ENCODE peak calls at places on chromosome 6, in four cellular contexts. Q is cardiac muscle cell, X is foreskin melanocyte, R is WERI-Rb-1. L is an unnamed sample.

GRCh38 chr6:138691595-138692057 is 81.9 kb upstream of the CCDC28A start:
- DNase-seq in R (no peak), X (peak), Q (peak), L (no peak)

GRCh38 chr6:149482542-149483261 is 2.1 kb downstream of the ZC3H12D start:
- DNase-seq in X (no peak), R (no peak), Q (no peak), L (no peak)

GRCh38 chr6:30096829-30097228 is 16.1 kb downstream of the TRIM31 start:
- DNase-seq in X (no peak), Q (no peak), R (no peak), L (no peak)

GRCh38 chr6:133817460-133818047 is 71.4 kb upstream of the TCF21 start:
- DNase-seq in X (no peak), Q (no peak), R (peak), L (no peak)

GRCh38 chr6:116221931-116222330 is 31.9 kb downstream of the TSPYL4 start:
- DNase-seq in R (no peak), X (no peak), Q (no peak), L (no peak)

GRCh38 chr6:154228521-154228905 is 128.1 kb downstream of the IPCEF1 start:
- DNase-seq in R (no peak), X (no peak), Q (no peak), L (no peak)

GRCh38 chr6:144283781-144284473 is 1.2 kb upstream of the UTRN start:
- DNase-seq in Q (peak), R (no peak), X (no peak), L (no peak)

GRCh38 chr6:19399406-19399805 is 437.8 kb upstream of the ID4 start:
- DNase-seq in R (no peak), Q (no peak), X (no peak), L (peak)

GRCh38 chr6:52352239-52353008 is 9.5 kb upstream of the PAQR8 start:
- DNase-seq in Q (no peak), R (no peak), X (peak), L (peak)

GRCh38 chr6:4388675-4389074 is 253.3 kb upstream of the ECI2 start:
- DNase-seq in Q (peak), X (no peak), R (no peak), L (no peak)

GRCh38 chr6:151325075-151326050 is 66.0 kb downstream of the ZBTB2 start:
- DNase-seq in X (peak), R (peak), Q (peak), L (no peak)

GRCh38 chr6:8888468-8888867 is 453.1 kb upstream of the SLC35B3 start:
- DNase-seq in Q (no peak), X (no peak), R (no peak), L (no peak)

GRCh38 chr6:34493344-34493743 is 27.5 kb downstream of the PACSIN1 start:
- DNase-seq in X (no peak), Q (no peak), R (no peak), L (no peak)

GRCh38 chr6:169571123-169571962 is 130.5 kb downstream of the WDR27 start:
- DNase-seq in X (no peak), R (no peak), Q (no peak), L (no peak)

GRCh38 chr6:93468291-93468690 is 48.9 kb upstream of the EPHA7 start:
- DNase-seq in R (no peak), X (no peak), Q (peak), L (peak)

GRCh38 chr6:7341989-7342742 is 29.2 kb upstream of the SSR1 start:
- DNase-seq in Q (no peak), X (no peak), R (no peak), L (no peak)

GRCh38 chr6:20640181-20640580 is 105.9 kb downstream of the CDKAL1 start:
- DNase-seq in X (peak), Q (no peak), R (no peak), L (no peak)

GRCh38 chr6:109124219-109124618 is 28.9 kb downstream of the CEP57L1 start:
- DNase-seq in R (no peak), X (no peak), Q (no peak), L (no peak)

GRCh38 chr6:154865291-154865690 is 129.8 kb upstream of the TIAM2 start:
- DNase-seq in R (no peak), X (no peak), Q (no peak), L (peak)

GRCh38 chr6:1070085-1070521 is 241.8 kb upstream of the FOXQ1 start:
- DNase-seq in X (no peak), Q (peak), R (no peak), L (no peak)

GRCh38 chr6:169890901-169891300 is 139.5 kb downstream of the ERMARD start:
- DNase-seq in R (no peak), X (no peak), Q (no peak), L (no peak)

GRCh38 chr6:23826587-23826986 is 299.4 kb upstream of the NRSN1 start:
- DNase-seq in Q (no peak), X (no peak), R (no peak), L (no peak)

GRCh38 chr6:10800810-10801209 is 37.5 kb downstream of the MAK start:
- DNase-seq in R (no peak), Q (no peak), X (no peak), L (peak)

GRCh38 chr6:50549460-50549859 is 163.9 kb upstream of the TFAP2D start:
- DNase-seq in R (no peak), X (no peak), Q (no peak), L (no peak)

GRCh38 chr6:85498596-85499258 is 48.8 kb downstream of the NT5E start:
- DNase-seq in R (no peak), X (no peak), Q (no peak), L (peak)

GRCh38 chr6:112839525-112839961 is 492.4 kb downstream of the RFPL4B start:
- DNase-seq in R (no peak), X (peak), Q (no peak), L (peak)

GRCh38 chr6:118649918-118650499 is 1.4 kb downstream of the CEP85L start:
- DNase-seq in R (no peak), X (no peak), Q (no peak), L (no peak)

GRCh38 chr6:162904069-162904663 is 176.4 kb downstream of the PACRG start:
- DNase-seq in X (no peak), R (no peak), Q (no peak), L (no peak)

GRCh38 chr6:33208089-33208967 is at the start of gene RING1:
- DNase-seq in Q (peak), X (peak), R (peak), L (no peak)

GRCh38 chr6:119829006-119829405 is 479.4 kb upstream of the MAN1A1 start:
- DNase-seq in R (no peak), X (no peak), Q (no peak), L (no peak)

GRCh38 chr6:4350571-4351505 is 215.5 kb upstream of the ECI2 start:
- DNase-seq in R (no peak), Q (no peak), X (no peak), L (no peak)

GRCh38 chr6:130132286-130132701 is 90.5 kb downstream of the SAMD3 start:
- DNase-seq in Q (no peak), X (no peak), R (no peak), L (no peak)

GRCh38 chr6:134719850-134720249 is 230.1 kb downstream of the ALDH8A1 start:
- DNase-seq in R (no peak), X (no peak), Q (no peak), L (no peak)

GRCh38 chr6:157711060-157711459 is 112.0 kb upstream of the SNX9 start:
- DNase-seq in R (no peak), Q (no peak), X (no peak), L (no peak)

GRCh38 chr6:131387706-131388455 is 185.1 kb upstream of the ARG1 start:
- DNase-seq in R (no peak), Q (no peak), X (no peak), L (no peak)

GRCh38 chr6:72002415-72002814 is 116.1 kb downstream of the RIMS1 start:
- DNase-seq in R (no peak), Q (no peak), X (no peak), L (no peak)

GRCh38 chr6:34056301-34056700 is 89.6 kb downstream of the GRM4 start:
- DNase-seq in R (peak), X (peak), Q (peak), L (peak)

GRCh38 chr6:79872986-79873385 is 74.4 kb downstream of the ELOVL4 start:
- DNase-seq in X (peak), Q (no peak), R (no peak), L (no peak)

L was measured in smooth muscle cell of the brain vasculature.